ENCODE peak calls at places on chromosomes 13 and 19, in four cellular contexts. L is heart left ventricle, U is tibial artery, N is cardiac muscle cell. Q is an unnamed sample. For H3K4me1 and H3K27me3, the result is how much of the 10 kb centered on the place peaks cover.

GRCh38 chr13:48853381-48854102 is 122.2 kb upstream of the FNDC3A start:
- DNase-seq in N (no peak), L (peak), U (no peak), Q (no peak)

GRCh38 chr19:43534811-43535761 is 2.1 kb downstream of the ZNF575 start:
- DNase-seq in L (peak), U (peak), N (peak), Q (peak)

GRCh38 chr13:99600318-99600717 is 99.0 kb downstream of the TM9SF2 start:
- DNase-seq in L (no peak), N (peak), U (no peak), Q (no peak)

GRCh38 chr13:98910501-98910951 is 67.3 kb downstream of the DOCK9 start:
- DNase-seq in U (no peak), N (no peak), L (peak), Q (peak)

GRCh38 chr19:51333836-51334460 is 8.0 kb downstream of the VSIG10L start:
- DNase-seq in U (no peak), L (no peak), N (no peak), Q (no peak)

GRCh38 chr13:37708101-37708500 is 109.5 kb upstream of the POSTN start:
- DNase-seq in L (no peak), U (no peak), N (no peak), Q (no peak)

GRCh38 chr13:20390526-20391175 is 135.0 kb downstream of the CRYL1 start:
- DNase-seq in L (no peak), U (no peak), N (no peak), Q (no peak)

GRCh38 chr19:41871573-41872383 is 5.3 kb upstream of the CD79A start:
- DNase-seq in L (peak), N (no peak), U (no peak), Q (no peak)

GRCh38 chr19:53865523-53865917 is 2.2 kb upstream of the MYADM start:
- DNase-seq in U (no peak), N (no peak), L (no peak), Q (no peak)

GRCh38 chr13:111865046-111865445 is 201.9 kb upstream of the SOX1 start:
- DNase-seq in N (no peak), U (peak), L (no peak), Q (no peak)

GRCh38 chr19:39913682-39914333 is 20.6 kb downstream of the FCGBP start:
- DNase-seq in L (no peak), N (no peak), U (peak), Q (no peak)

GRCh38 chr19:7962644-7963268 is 19.3 kb upstream of the TIMM44 start:
- DNase-seq in N (no peak), U (no peak), L (no peak), Q (no peak)

GRCh38 chr13:76148926-76149325 is 512.8 kb downstream of the LMO7 start:
- DNase-seq in L (no peak), N (no peak), U (no peak), Q (no peak)

GRCh38 chr19:45297674-45298073 is 25.0 kb downstream of the CKM start:
- DNase-seq in U (no peak), N (no peak), L (no peak), Q (no peak)

GRCh38 chr13:113982296-113982661 is 8.4 kb upstream of the C13orf46 start:
- DNase-seq in L (no peak), U (peak), N (no peak), Q (no peak)

GRCh38 chr13:45928196-45928595 is 76.6 kb upstream of the SIAH3 start:
- DNase-seq in N (no peak), L (no peak), U (no peak), Q (no peak)

GRCh38 chr13:50845211-50845610 is 1.7 kb upstream of the DLEU7 start:
- DNase-seq in N (no peak), U (no peak), L (no peak), Q (no peak)

GRCh38 chr13:40979232-40979631 is 39.9 kb downstream of the ELF1 start:
- DNase-seq in N (no peak), L (no peak), U (no peak), Q (no peak)

GRCh38 chr19:33724723-33725060 is 72.0 kb upstream of the KCTD15 start:
- DNase-seq in N (no peak), L (no peak), U (no peak), Q (no peak)

GRCh38 chr19:16584825-16585801 is 12.9 kb upstream of the SLC35E1 start:
- DNase-seq in L (no peak), N (no peak), U (no peak), Q (no peak)

GRCh38 chr19:16012552-16012951 is 63.7 kb upstream of the TPM4 start:
- DNase-seq in U (no peak), L (no peak), N (no peak), Q (no peak)

GRCh38 chr13:113735750-113736149 is 23.3 kb upstream of the TMEM255B start:
- DNase-seq in U (no peak), L (no peak), N (no peak), Q (no peak)

GRCh38 chr13:88896466-88896865 is 1225.3 kb downstream of the SLITRK5 start:
- DNase-seq in U (no peak), N (no peak), L (no peak), Q (no peak)

GRCh38 chr13:37481005-37481857 is 117.3 kb downstream of the POSTN start:
- DNase-seq in L (no peak), U (no peak), N (no peak), Q (no peak)

GRCh38 chr13:37914781-37915391 is 45.3 kb upstream of the TRPC4 start:
- DNase-seq in U (no peak), N (no peak), L (no peak), Q (no peak)

GRCh38 chr13:49329831-49330545 is 82.3 kb downstream of the CDADC1 start:
- DNase-seq in N (peak), L (no peak), U (no peak), Q (no peak)

GRCh38 chr19:24140099-24140498 is 53.1 kb downstream of the ZNF254 start:
- DNase-seq in N (no peak), U (no peak), L (no peak), Q (no peak)

GRCh38 chr19:44071824-44072542 is at the start of gene ZNF284:
- DNase-seq in L (peak), U (peak), N (peak), Q (peak)

GRCh38 chr19:12891553-12892021 is 627 bp downstream of the GCDH start:
- DNase-seq in N (no peak), L (no peak), U (no peak), Q (no peak)

GRCh38 chr13:50599927-50600326 is 243.6 kb downstream of the DLEU7 start:
- DNase-seq in U (no peak), N (no peak), L (no peak), Q (no peak)

GRCh38 chr13:46136688-46137087 is 31.9 kb upstream of the CPB2 start:
- DNase-seq in N (no peak), U (no peak), L (no peak), Q (no peak)

GRCh38 chr19:19385900-19386339 is 19.6 kb upstream of the GATAD2A start:
- DNase-seq in N (peak), U (no peak), L (no peak), Q (no peak)

GRCh38 chr19:41106177-41106576 is 8.1 kb upstream of the CYP2F1 start:
- DNase-seq in N (no peak), U (no peak), L (no peak), Q (no peak)

GRCh38 chr19:38004505-38005223 is 97.7 kb downstream of the SIPA1L3 start:
- DNase-seq in L (peak), N (peak), U (peak), Q (peak)

DNA sequence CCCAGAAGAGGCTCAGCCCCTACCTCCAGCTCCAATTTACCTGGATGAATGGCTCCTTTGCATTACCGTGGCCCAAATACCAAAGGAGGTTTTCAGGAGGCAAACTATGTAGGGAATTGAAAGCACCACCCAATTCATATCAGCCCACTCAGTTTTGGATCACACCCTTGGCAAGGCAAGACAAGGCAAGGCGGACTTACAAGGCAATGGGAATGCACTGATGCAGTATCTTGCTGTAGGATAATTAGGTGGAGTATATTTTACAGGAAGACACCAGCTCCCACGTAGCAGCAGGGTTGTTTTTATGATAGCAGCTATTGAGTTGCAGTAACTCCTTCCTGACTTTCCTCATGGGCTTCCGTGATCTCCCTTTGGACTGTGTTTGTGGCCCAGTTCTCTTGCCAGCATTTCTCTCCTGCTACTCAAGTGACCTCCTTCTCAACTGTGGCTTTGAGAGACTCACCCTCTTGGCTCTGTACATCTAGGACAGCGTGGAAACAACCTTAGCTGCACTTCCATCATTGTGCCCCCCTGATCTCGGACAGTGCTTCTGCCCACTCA is 935.9 kb downstream of the EFNB2 start:
- DNase-seq in U (no peak), N (no peak), L (peak), Q (no peak)
- H3K4me1 ChIP-seq in U (under half), N (under half), L (under half), Q (under half)

GRCh38 chr19:55777528-55777927 is 8.6 kb downstream of the RFPL4AL1 start:
- DNase-seq in U (no peak), L (no peak), N (no peak), Q (no peak)
- H3K27me3 ChIP-seq in U (under half), L (under half), N (under half), Q (under half)

GRCh38 chr19:5113633-5114586 is 145.0 kb downstream of the KDM4B start:
- DNase-seq in U (no peak), N (no peak), L (peak), Q (no peak)
- H3K4me1 ChIP-seq in U (under half), N (under half), L (under half), Q (under half)

GRCh38 chr19:3368441-3368795 is 2.0 kb downstream of the NFIC start:
- DNase-seq in L (no peak), U (no peak), N (no peak), Q (no peak)
- H3K27me3 ChIP-seq in L (under half), U (under half), N (half or more), Q (under half)

GRCh38 chr13:77907653-77908341 is 10.8 kb downstream of the EDNRB start:
- DNase-seq in N (no peak), L (peak), U (no peak), Q (peak)
- H3K4me1 ChIP-seq in N (under half), L (under half), U (under half), Q (under half)

GRCh38 chr19:1000095-1000494 is at the start of gene GRIN3B:
- DNase-seq in N (peak), L (peak), U (no peak), Q (peak)
- H3K27me3 ChIP-seq in N (under half), L (half or more), U (half or more), Q (half or more)

DNA sequence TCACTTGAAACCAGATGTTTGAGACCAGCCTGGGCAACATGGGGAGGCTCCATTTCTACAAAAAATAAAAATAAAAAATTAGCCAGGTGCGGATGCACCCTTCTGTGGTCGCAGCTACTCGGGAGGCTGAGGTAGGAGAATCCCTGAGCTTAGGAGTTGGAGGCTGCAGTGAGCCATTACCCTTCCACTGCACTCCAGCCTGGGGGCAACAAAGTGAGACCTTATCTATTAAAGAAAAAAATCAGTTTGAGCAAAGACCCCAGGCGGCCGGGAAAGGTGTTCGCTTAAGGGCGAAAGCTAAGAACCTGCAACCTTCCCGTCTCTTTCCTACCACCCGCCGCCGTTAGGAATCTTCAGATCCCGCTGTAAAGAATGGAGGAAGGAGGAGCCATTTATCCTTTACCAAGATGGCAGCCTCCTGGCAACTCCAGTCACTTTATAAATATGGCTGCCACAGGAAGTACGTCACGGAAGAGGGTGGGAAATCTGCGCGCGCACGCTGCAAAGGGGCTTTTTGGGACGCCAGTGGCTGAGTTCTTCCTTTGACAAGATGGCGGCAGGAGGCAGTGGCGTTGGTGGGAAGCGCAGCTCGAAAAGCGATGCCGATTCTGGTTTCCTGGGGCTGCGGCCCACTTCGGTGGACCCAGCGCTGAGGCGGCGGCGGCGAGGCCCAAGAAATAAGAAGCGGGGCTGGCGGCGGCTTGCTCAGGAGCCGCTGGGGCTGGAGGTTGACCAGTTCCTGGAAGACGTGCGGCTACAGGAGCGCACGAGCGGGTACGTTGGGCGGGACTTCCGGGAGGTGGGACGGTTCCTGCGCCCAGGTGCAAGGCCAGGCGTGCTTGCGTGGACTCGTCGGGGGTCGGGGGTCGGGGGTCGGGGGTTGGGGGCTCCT is at the start of gene NOP53:
- DNase-seq in N (peak), U (peak), L (peak), Q (peak)
- H3K4me1 ChIP-seq in N (under half), U (under half), L (under half), Q (under half)

GRCh38 chr19:50184196-50184595 is 19.2 kb upstream of the MYH14 start:
- DNase-seq in N (no peak), U (no peak), L (no peak), Q (no peak)
- H3K27me3 ChIP-seq in N (under half), U (under half), L (under half), Q (under half)

GRCh38 chr13:44305845-44306244 is 67.8 kb upstream of the SERP2 start:
- DNase-seq in U (no peak), N (no peak), L (no peak), Q (no peak)
- H3K4me1 ChIP-seq in U (half or more), N (under half), L (half or more), Q (half or more)

GRCh38 chr19:10270180-10270615 is 722 bp upstream of the ICAM1 start:
- DNase-seq in N (no peak), L (peak), U (peak), Q (peak)
- H3K27me3 ChIP-seq in N (under half), L (under half), U (under half), Q (under half)